ENCODE peak calls at places on chromosomes 13 and 19, in four cellular contexts. S, F, K and T are unnamed samples.

GRCh38 chr19:28632357-28633076 is 580.4 kb downstream of the UQCRFS1 start:
- DNase-seq in F (no peak), K (no peak), S (no peak), T (no peak)

GRCh38 chr19:979318-979741 is 4.8 kb upstream of the WDR18 start:
- DNase-seq in F (no peak), S (no peak), K (peak), T (peak)

GRCh38 chr13:29753593-29754485 is 96.6 kb downstream of the UBL3 start:
- DNase-seq in S (no peak), F (no peak), K (no peak), T (no peak)

GRCh38 chr19:13099073-13099999 is 3.3 kb downstream of the LYL1 start:
- DNase-seq in S (no peak), K (peak), F (peak), T (peak)

GRCh38 chr19:18605546-18606280 is 886 bp downstream of the CRLF1 start:
- DNase-seq in K (peak), F (no peak), S (no peak), T (peak)

GRCh38 chr13:52845766-52846566 is 2.5 kb downstream of the PCDH8 start:
- DNase-seq in F (peak), K (peak), S (no peak), T (peak)

GRCh38 chr19:33171916-33172359 is 22.2 kb upstream of the LRP3 start:
- DNase-seq in K (no peak), S (no peak), F (no peak), T (no peak)

GRCh38 chr19:46915386-46915785 is 54.6 kb downstream of the ARHGAP35 start:
- DNase-seq in F (peak), K (no peak), S (no peak), T (no peak)

GRCh38 chr19:2476451-2477140 is 669 bp downstream of the GADD45B start:
- DNase-seq in S (no peak), F (peak), K (peak), T (peak)

GRCh38 chr19:10552596-10553053 is 8.9 kb downstream of the ATG4D start:
- DNase-seq in F (peak), S (peak), K (peak), T (no peak)

GRCh38 chr19:4979211-4979807 is 10.4 kb downstream of the KDM4B start:
- DNase-seq in S (no peak), F (no peak), K (no peak), T (no peak)

GRCh38 chr13:105908581-105908980 is 626.9 kb downstream of the EFNB2 start:
- DNase-seq in K (no peak), F (no peak), S (no peak), T (no peak)

GRCh38 chr19:41328157-41328817 is 18.3 kb downstream of the CCDC97 start:
- DNase-seq in S (no peak), K (peak), F (no peak), T (no peak)

GRCh38 chr13:64716936-64717335 is 2513.2 kb downstream of the PCDH9 start:
- DNase-seq in F (no peak), K (no peak), S (no peak), T (no peak)

GRCh38 chr13:106561551-106562170 is 6.3 kb downstream of the ARGLU1 start:
- DNase-seq in S (no peak), F (peak), K (peak), T (peak)

GRCh38 chr13:48402325-48402962 is 10.5 kb downstream of the LPAR6 start:
- DNase-seq in F (no peak), S (no peak), K (no peak), T (no peak)

GRCh38 chr19:3857449-3858003 is 11.3 kb downstream of the ZFR2 start:
- DNase-seq in K (peak), S (no peak), F (no peak), T (no peak)

GRCh38 chr13:75196112-75196855 is 285.7 kb downstream of the TBC1D4 start:
- DNase-seq in F (peak), S (no peak), K (no peak), T (no peak)

GRCh38 chr13:69856331-69856730 is 251.3 kb upstream of the ATXN8OS start:
- DNase-seq in S (peak), K (no peak), F (no peak), T (no peak)

GRCh38 chr19:53912653-53913052 is 3.6 kb downstream of the CACNG7 start:
- DNase-seq in S (no peak), K (peak), F (no peak), T (peak)

GRCh38 chr13:94192576-94192975 is 286.9 kb downstream of the DCT start:
- DNase-seq in F (peak), S (peak), K (peak), T (peak)

GRCh38 chr13:85741017-85741416 is 58.2 kb downstream of the SLITRK6 start:
- DNase-seq in K (no peak), F (no peak), S (no peak), T (no peak)

GRCh38 chr13:84812078-84812477 is 929.8 kb upstream of the SLITRK1 start:
- DNase-seq in F (no peak), K (no peak), S (no peak), T (no peak)

GRCh38 chr19:35468637-35469036 is 20.6 kb downstream of the FFAR2 start:
- DNase-seq in K (peak), F (peak), S (peak), T (peak)

GRCh38 chr19:27779953-27780352 is 1433.0 kb downstream of the UQCRFS1 start:
- DNase-seq in K (no peak), S (no peak), F (no peak), T (no peak)

GRCh38 chr19:6450166-6450565 is 9.4 kb downstream of the SLC25A23 start:
- DNase-seq in F (no peak), S (no peak), K (no peak), T (no peak)

GRCh38 chr19:38971672-38972071 is 3.9 kb downstream of the FBXO17 start:
- DNase-seq in S (no peak), F (no peak), K (no peak), T (no peak)

GRCh38 chr19:38975214-38975860 is at the start of gene FBXO17:
- DNase-seq in S (peak), K (peak), F (peak), T (peak)

GRCh38 chr19:38975861-38976271 is 324 bp upstream of the FBXO17 start:
- DNase-seq in S (peak), F (peak), K (no peak), T (no peak)

GRCh38 chr19:38977445-38978314 is 2.1 kb upstream of the FBXO17 start:
- DNase-seq in S (no peak), F (no peak), K (peak), T (no peak)

GRCh38 chr19:38974599-38975213 is 836 bp downstream of the FBXO17 start:
- DNase-seq in K (no peak), F (peak), S (peak), T (no peak)
- TF ChIP-seq CTCF in K (no peak), F (no peak), S (no peak), T (no peak)

GRCh38 chr19:30785728-30786127 is 413.5 kb downstream of the ZNF536 start:
- DNase-seq in K (no peak), F (no peak), S (no peak), T (no peak)
- TF ChIP-seq CTCF in K (no peak), F (no peak), S (no peak), T (no peak)

GRCh38 chr13:40565282-40566148 is 100.9 kb downstream of the FOXO1 start:
- DNase-seq in S (no peak), F (no peak), K (no peak), T (no peak)

GRCh38 chr13:40563350-40564125 is 102.9 kb downstream of the FOXO1 start:
- DNase-seq in F (peak), S (peak), K (no peak), T (no peak)

GRCh38 chr13:40566811-40567210 is 99.6 kb downstream of the FOXO1 start:
- DNase-seq in F (no peak), K (no peak), S (no peak), T (no peak)

GRCh38 chr13:40562975-40563349 is 103.5 kb downstream of the FOXO1 start:
- DNase-seq in F (no peak), K (no peak), S (no peak), T (no peak)

DNA sequence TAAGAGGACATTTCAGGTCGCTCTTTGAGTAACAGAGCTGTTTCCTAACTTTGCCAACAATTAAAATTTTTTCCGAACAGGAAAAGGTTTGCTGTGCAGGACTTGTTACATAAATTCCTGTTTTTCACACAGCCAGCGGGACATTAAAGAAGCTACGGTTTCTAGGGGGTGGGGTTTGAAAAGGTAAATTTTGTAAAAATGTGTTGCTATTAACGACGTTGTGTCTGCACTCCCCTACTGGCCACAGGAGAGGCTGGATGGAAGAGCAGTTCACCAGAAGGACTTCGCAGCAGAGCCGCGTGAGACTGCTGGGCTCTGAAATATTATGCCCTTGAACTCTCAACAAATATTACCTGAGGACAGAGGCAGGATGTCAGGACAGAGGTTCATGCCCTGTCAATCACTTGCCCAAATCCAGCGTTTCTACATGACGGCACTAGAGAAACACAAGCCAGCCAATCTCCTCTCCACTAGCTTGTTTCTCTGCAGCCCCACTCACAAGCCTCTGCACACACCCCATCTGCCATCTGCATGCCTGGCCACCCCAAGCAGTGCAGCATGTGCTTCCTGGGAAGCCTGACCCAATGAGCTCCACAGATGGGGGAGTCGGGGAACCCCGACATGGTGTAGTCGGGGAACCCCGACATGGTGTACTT is 102.0 kb downstream of the FOXO1 start:
- DNase-seq in F (peak), S (no peak), K (peak), T (no peak)
- TF ChIP-seq CTCF in F (peak), S (no peak), K (no peak), T (no peak)

GRCh38 chr13:35208587-35208986 is 266.5 kb downstream of the NBEA start:
- DNase-seq in F (no peak), S (no peak), K (no peak), T (no peak)

GRCh38 chr13:35213911-35214310 is 262.6 kb downstream of the MAB21L1 start:
- DNase-seq in S (no peak), F (no peak), K (no peak), T (no peak)

GRCh38 chr13:35211949-35212348 is 264.5 kb downstream of the MAB21L1 start:
- DNase-seq in K (no peak), F (no peak), S (no peak), T (no peak)

DNA sequence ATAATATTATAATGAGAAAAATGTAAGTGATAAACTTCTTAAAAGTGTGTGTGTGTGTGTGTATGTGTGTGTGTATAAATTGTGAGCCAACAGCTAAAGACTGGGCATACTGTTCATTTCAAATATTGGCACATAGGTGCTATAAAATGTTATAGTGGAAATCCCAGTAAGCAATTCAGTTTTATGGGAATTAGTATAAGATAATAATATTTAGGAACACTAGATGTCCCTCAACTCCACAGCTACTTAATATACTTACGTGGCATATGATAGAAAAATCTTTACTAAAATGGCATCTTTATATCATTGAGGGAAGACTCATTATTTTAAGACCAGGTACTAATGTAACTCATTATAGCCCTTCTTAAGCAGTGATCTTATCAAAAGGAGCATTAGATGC is 266.3 kb downstream of the MAB21L1 start:
- DNase-seq in K (no peak), F (peak), S (no peak), T (no peak)
- TF ChIP-seq CTCF in K (no peak), F (no peak), S (no peak), T (no peak)

DNA sequence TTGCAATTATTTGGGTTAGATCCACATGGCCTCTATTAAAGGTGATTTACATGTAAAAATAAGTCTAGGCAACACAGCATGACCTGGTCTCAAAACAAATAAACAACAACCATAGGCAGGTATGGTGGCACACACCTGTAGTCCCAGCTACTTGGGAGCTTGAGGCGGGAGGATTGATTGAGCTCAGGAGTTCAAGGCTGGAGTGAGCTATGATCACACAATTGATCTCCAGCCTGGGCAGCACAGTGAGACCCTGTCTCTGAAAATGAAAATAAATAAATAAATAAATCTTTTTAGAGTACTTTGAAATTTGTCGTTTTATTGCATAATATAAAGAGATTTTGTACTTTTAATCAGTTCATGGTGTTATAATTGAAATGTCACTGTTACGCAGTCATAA is 93.3 kb downstream of the PAN3 start:
- DNase-seq in K (no peak), S (no peak), F (no peak), T (no peak)
- TF ChIP-seq CTCF in K (no peak), S (no peak), F (no peak), T (no peak)